ENCODE peak calls at places on chromosomes 4 and X, in four cellular contexts. One of them, this sample, is unnamed.

GRCh38 chr4:71356924-71357663 is 18.3 kb downstream of the SLC4A4 start:
- DNase-seq in T-helper 17 cell: no peak
- DNase-seq in germinal center: no peak
- DNase-seq in aorta: no peak
- DNase-seq in this sample: no peak

GRCh38 chr4:7430368-7430964 is 4.3 kb downstream of the PSAPL1 start:
- DNase-seq in aorta: peak
- DNase-seq in germinal center: no peak
- DNase-seq in T-helper 17 cell: no peak
- DNase-seq in this sample: no peak

GRCh38 chr4:38856524-38857337 is at the start of gene TLR6:
- DNase-seq in aorta: no peak
- DNase-seq in germinal center: peak
- DNase-seq in T-helper 17 cell: peak
- DNase-seq in this sample: no peak

GRCh38 chr4:175997291-175997690 is 68.3 kb upstream of the WDR17 start:
- DNase-seq in T-helper 17 cell: no peak
- DNase-seq in germinal center: no peak
- DNase-seq in aorta: no peak
- DNase-seq in this sample: no peak

GRCh38 chr4:53861856-53862610 is 202.4 kb downstream of the CHIC2 start:
- DNase-seq in T-helper 17 cell: no peak
- DNase-seq in germinal center: no peak
- DNase-seq in aorta: no peak
- DNase-seq in this sample: peak

GRCh38 chr4:121189811-121190210 is 25.7 kb upstream of the TNIP3 start:
- DNase-seq in germinal center: no peak
- DNase-seq in T-helper 17 cell: no peak
- DNase-seq in aorta: no peak
- DNase-seq in this sample: no peak

GRCh38 chr4:127162741-127163140 is 470.0 kb upstream of the INTU start:
- DNase-seq in aorta: no peak
- DNase-seq in germinal center: no peak
- DNase-seq in T-helper 17 cell: no peak
- DNase-seq in this sample: no peak

GRCh38 chrX:70508296-70508911 is 63.8 kb downstream of the DLG3 start:
- DNase-seq in aorta: no peak
- DNase-seq in T-helper 17 cell: no peak
- DNase-seq in germinal center: no peak
- DNase-seq in this sample: no peak

GRCh38 chrX:120090208-120090607 is 12.7 kb upstream of the RHOXF2B start:
- DNase-seq in T-helper 17 cell: no peak
- DNase-seq in aorta: no peak
- DNase-seq in germinal center: no peak
- DNase-seq in this sample: no peak

GRCh38 chr4:128782076-128782715 is 27.3 kb upstream of the JADE1 start:
- DNase-seq in T-helper 17 cell: no peak
- DNase-seq in germinal center: peak
- DNase-seq in aorta: no peak
- DNase-seq in this sample: no peak

GRCh38 chr4:70405765-70406164 is 8.0 kb downstream of the OPRPN start:
- DNase-seq in germinal center: no peak
- DNase-seq in T-helper 17 cell: no peak
- DNase-seq in aorta: no peak
- DNase-seq in this sample: no peak

GRCh38 chr4:179855471-179855870 is 2387.7 kb upstream of the TENM3 start:
- DNase-seq in aorta: no peak
- DNase-seq in germinal center: no peak
- DNase-seq in T-helper 17 cell: no peak
- DNase-seq in this sample: no peak

GRCh38 chr4:174217273-174218126 is 66.0 kb downstream of the FBXO8 start:
- DNase-seq in T-helper 17 cell: no peak
- DNase-seq in aorta: no peak
- DNase-seq in germinal center: no peak
- DNase-seq in this sample: peak

GRCh38 chrX:132730266-132730665 is 228.2 kb downstream of the HS6ST2 start:
- DNase-seq in T-helper 17 cell: no peak
- DNase-seq in germinal center: no peak
- DNase-seq in aorta: no peak
- DNase-seq in this sample: no peak

GRCh38 chrX:44874481-44875184 is 1.6 kb downstream of the KDM6A start:
- DNase-seq in aorta: no peak
- DNase-seq in T-helper 17 cell: no peak
- DNase-seq in germinal center: peak
- DNase-seq in this sample: no peak

GRCh38 chr4:15868065-15868464 is 70.5 kb downstream of the FGFBP1 start:
- DNase-seq in germinal center: no peak
- DNase-seq in T-helper 17 cell: no peak
- DNase-seq in aorta: no peak
- DNase-seq in this sample: no peak

GRCh38 chr4:177554966-177555574 is 112.8 kb upstream of the AGA start:
- DNase-seq in aorta: no peak
- DNase-seq in T-helper 17 cell: no peak
- DNase-seq in germinal center: peak
- DNase-seq in this sample: no peak

GRCh38 chrX:107465932-107466620 is 16.6 kb downstream of the FRMPD3 start:
- DNase-seq in germinal center: peak
- DNase-seq in T-helper 17 cell: no peak
- DNase-seq in aorta: no peak
- DNase-seq in this sample: no peak

GRCh38 chr4:1767770-1768366 is 25.2 kb upstream of the FGFR3 start:
- DNase-seq in aorta: no peak
- DNase-seq in germinal center: peak
- DNase-seq in T-helper 17 cell: no peak
- DNase-seq in this sample: no peak

GRCh38 chr4:101970555-101970954 is 180.0 kb downstream of the BANK1 start:
- DNase-seq in aorta: no peak
- DNase-seq in T-helper 17 cell: no peak
- DNase-seq in germinal center: no peak
- DNase-seq in this sample: no peak